ENCODE peak calls at places on chromosomes 16 and 17, in five cellular contexts. L is prostate gland, H is stomach, M is heart left ventricle, I is A549. C is an unnamed sample. For H3K4me1, the result is how much of the 10 kb centered on the place peaks cover.

GRCh38 chr17:57899391-57899790 is 49.5 kb upstream of the MRPS23 start:
- DNase-seq in H (no peak), L (no peak), M (peak), I (no peak), C (peak)

GRCh38 chr16:80347900-80348299 is 192.9 kb upstream of the DYNLRB2 start:
- DNase-seq in I (no peak), M (peak), L (peak), H (peak), C (peak)

GRCh38 chr16:67164599-67165061 is at the start of gene HSF4:
- DNase-seq in L (peak), I (no peak), H (peak), M (peak), C (peak)

GRCh38 chr16:11560701-11561439 is 25.8 kb downstream of the LITAF start:
- DNase-seq in H (no peak), M (no peak), L (no peak), I (no peak), C (no peak)

GRCh38 chr17:6915620-6916019 is 80.2 kb upstream of the ALOX12 start:
- DNase-seq in L (no peak), I (no peak), H (no peak), M (no peak), C (no peak)

GRCh38 chr17:21282231-21282630 is 2.3 kb upstream of the MAP2K3 start:
- DNase-seq in L (no peak), H (no peak), I (peak), M (no peak), C (peak)

GRCh38 chr17:42252528-42253172 is 23.5 kb downstream of the STAT5B start:
- DNase-seq in M (no peak), I (no peak), H (no peak), L (no peak), C (no peak)

GRCh38 chr17:11514981-11515680 is 83.1 kb upstream of the DNAH9 start:
- DNase-seq in I (no peak), L (no peak), M (no peak), H (no peak), C (no peak)

GRCh38 chr17:58387834-58388233 is 29.5 kb downstream of the RNF43 start:
- DNase-seq in I (no peak), H (no peak), L (no peak), M (no peak), C (no peak)

GRCh38 chr16:35516551-35516950 is 2057.1 kb downstream of the TP53TG3F start:
- DNase-seq in L (no peak), H (no peak), I (no peak), M (no peak), C (no peak)

GRCh38 chr16:83171396-83171795 is 544.6 kb downstream of the CDH13 start:
- DNase-seq in M (no peak), H (no peak), L (no peak), I (no peak), C (no peak)

GRCh38 chr16:66324785-66325184 is 41.7 kb upstream of the CDH5 start:
- DNase-seq in M (no peak), L (no peak), H (no peak), I (peak), C (peak)

GRCh38 chr16:85430523-85431381 is 182.4 kb upstream of the GSE1 start:
- DNase-seq in L (no peak), I (no peak), H (no peak), M (peak), C (no peak)

GRCh38 chr17:5485270-5486205 is at the start of gene DERL2:
- DNase-seq in I (peak), H (no peak), M (no peak), L (peak), C (no peak)

GRCh38 chr16:4293822-4294457 is 21.1 kb upstream of the TFAP4 start:
- DNase-seq in M (peak), H (peak), I (peak), L (peak), C (peak)

GRCh38 chr16:4293181-4293716 is 20.4 kb upstream of the TFAP4 start:
- DNase-seq in H (no peak), L (no peak), I (no peak), M (no peak), C (no peak)

GRCh38 chr16:4288148-4288921 is 15.5 kb upstream of the TFAP4 start:
- DNase-seq in I (peak), H (peak), M (peak), L (peak), C (peak)

GRCh38 chr16:4290236-4290830 is 17.5 kb upstream of the TFAP4 start:
- DNase-seq in L (no peak), I (peak), H (no peak), M (no peak), C (peak)

GRCh38 chr16:4291699-4292098 is 18.9 kb upstream of the TFAP4 start:
- DNase-seq in H (no peak), M (no peak), I (no peak), L (no peak), C (no peak)
- TF ChIP-seq POLR2A in H (no peak), M (no peak), I (no peak), L (no peak), C (no peak)

GRCh38 chr16:21645261-21645721 is 7.1 kb downstream of the IGSF6 start:
- DNase-seq in L (no peak), M (no peak), H (no peak), I (no peak), C (no peak)
- H3K4me1 ChIP-seq in L (under half), M (under half), H (half or more), I (under half), C (under half)

GRCh38 chr17:39684369-39685043 is 3.4 kb downstream of the PGAP3 start:
- DNase-seq in L (no peak), M (peak), H (no peak), I (no peak), C (no peak)

GRCh38 chr17:39687101-39687545 is 734 bp downstream of the PGAP3 start:
- DNase-seq in M (peak), H (no peak), L (no peak), I (no peak), C (no peak)

GRCh38 chr17:39688945-39689344 is 1.1 kb upstream of the PGAP3 start:
- DNase-seq in I (no peak), M (peak), L (no peak), H (no peak), C (no peak)

GRCh38 chr17:39688475-39688835 is 598 bp upstream of the PGAP3 start:
- DNase-seq in I (no peak), H (no peak), L (no peak), M (peak), C (no peak)

DNA sequence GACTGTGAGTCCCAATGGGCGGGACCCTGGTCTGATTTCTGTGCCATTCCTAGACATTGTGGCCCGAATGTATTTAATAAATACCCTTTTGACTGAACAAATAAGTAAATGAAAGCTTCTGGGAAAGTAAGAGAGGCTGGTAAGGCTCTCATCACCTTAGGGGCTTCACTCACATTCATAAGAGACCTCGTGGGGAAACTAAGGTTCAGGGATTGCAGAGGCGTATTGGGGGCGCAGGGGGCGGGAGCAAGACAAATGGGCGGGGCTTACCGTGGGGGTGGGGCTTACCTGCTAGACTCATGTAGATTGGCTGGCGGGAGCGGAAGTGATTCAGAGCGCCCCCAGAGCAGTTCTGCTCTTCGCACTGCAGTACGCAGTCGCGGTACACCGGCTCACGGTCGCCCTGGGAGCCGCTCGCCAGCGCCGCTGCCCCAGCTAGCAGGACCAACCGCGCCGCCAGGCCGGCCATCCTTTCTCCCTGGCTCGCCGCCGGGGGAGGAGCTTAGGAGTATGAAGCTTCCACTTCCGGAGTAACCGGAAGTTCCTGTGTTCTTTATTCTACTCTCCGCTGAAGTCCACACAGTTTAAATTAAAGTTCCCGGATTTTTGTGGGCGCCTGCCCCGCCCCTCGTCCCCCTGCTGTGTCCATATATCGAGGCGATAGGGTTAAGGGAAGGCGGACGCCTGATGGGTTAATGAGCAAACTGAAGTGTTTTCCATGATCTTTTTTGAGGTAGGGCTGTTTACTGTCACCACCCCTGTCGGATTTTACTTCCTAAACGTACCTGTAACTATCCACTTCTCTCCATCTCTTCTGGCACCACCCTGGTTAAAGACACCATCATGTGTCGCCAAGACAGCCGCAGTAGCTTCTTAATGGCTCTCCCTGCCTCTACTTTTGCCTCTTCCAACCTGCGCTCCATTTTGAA is at the start of gene PGAP3:
- DNase-seq in L (peak), M (peak), H (peak), I (peak), C (peak)
- TF ChIP-seq POLR2A in L (peak), M (peak), H (no peak), I (peak), C (peak)

GRCh38 chr16:75805946-75806345 is 79.7 kb upstream of the CPHXL start:
- DNase-seq in L (no peak), H (no peak), M (no peak), I (no peak), C (no peak)
- H3K4me1 ChIP-seq in L (under half), H (under half), M (under half), I (under half), C (under half)

GRCh38 chr16:68289621-68290329 is 21.0 kb downstream of the SLC7A6OS start:
- DNase-seq in I (no peak), L (no peak), H (no peak), M (no peak), C (no peak)
- TF ChIP-seq POLR2A in I (no peak), L (no peak), H (no peak), M (no peak), C (no peak)

GRCh38 chr16:24511801-24512200 is 27.6 kb upstream of the RBBP6 start:
- DNase-seq in M (no peak), H (no peak), I (no peak), L (no peak), C (no peak)

GRCh38 chr16:24516900-24517669 is 22.3 kb upstream of the RBBP6 start:
- DNase-seq in I (peak), M (peak), H (peak), L (peak), C (peak)

GRCh38 chr16:24518498-24518897 is 20.9 kb upstream of the RBBP6 start:
- DNase-seq in L (no peak), H (no peak), M (no peak), I (no peak), C (no peak)

GRCh38 chr16:24514096-24514495 is 25.3 kb upstream of the RBBP6 start:
- DNase-seq in M (no peak), H (no peak), L (no peak), I (no peak), C (no peak)

DNA sequence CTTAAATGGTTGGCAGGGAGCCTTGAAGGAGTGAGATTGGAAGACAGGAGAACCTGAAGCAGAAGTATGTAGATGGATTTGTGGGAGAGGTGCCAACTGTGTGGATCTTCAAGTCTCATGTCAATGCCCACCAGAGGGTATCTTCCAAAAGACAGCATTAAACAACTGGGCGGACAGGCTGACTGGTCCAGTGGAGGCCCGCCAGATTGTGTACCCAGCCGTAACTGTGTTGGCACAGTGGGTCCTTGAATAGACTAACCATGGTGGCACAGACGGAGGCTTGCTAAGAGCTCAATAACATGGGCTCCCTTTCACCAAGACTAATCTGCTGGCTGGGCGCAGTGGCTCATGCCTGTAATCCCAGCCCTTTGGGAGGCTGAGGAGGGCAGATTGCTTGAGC is 24.2 kb upstream of the RBBP6 start:
- DNase-seq in I (no peak), L (no peak), M (no peak), H (no peak), C (no peak)
- H3K4me1 ChIP-seq in I (under half), L (under half), M (under half), H (under half), C (under half)

DNA sequence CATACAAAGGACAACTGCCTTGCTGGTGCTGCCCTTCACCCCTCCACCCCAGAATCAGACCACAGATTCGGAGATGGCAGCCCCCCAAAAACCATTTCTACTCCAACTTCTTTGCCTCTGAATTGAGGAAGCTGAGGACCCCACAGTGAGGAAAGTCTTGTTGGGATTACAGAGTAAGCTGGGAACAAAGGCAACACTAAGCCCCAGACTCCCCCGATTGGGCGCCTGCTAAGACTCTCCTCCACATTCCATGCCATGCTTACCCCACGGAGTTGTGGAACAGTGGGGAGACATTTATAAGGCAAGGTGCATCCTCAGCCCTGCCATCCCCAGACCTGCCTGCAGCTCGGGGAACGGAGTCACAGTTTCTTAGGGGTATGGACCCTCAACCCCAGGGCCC is 1.9 kb downstream of the GIT1 start:
- DNase-seq in I (no peak), H (no peak), M (no peak), L (no peak), C (no peak)
- TF ChIP-seq POLR2A in I (no peak), H (no peak), M (no peak), L (no peak), C (no peak)

DNA sequence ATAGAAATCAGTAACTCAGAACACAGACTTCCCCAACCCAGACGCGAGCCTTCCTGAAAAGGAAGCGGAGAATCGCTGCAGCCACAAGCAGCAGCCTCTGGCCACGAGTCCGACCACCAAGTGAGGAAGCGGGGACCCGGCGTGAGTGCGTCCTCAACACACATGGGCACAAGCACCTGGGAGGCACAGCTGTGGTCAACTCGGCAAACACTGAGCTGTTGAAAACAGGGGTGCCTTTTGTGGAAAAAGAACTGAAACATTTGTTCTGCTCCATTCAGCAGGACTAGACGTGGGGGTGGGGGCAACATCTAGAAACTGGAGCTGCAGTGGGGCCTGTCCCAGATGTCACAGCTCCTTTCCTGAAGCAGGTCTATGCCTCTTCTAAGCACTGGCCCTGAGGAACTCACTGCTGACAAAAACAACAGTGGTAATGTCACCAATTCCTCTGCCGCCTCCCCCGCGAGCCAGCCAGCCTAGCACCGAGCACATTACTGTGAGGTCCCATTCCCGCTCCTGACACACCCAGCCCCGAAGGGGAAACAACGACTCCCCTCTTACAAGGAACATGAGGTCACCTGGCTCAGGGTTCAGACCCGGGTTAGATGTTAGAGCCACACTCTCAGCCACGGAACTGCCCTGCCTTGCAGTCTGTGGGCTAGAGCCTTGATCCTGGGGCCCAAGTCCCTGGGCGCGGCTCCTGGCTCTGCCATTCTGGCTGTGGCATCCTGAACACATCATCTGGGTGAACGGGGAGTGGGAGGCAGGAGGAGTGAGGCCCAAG is 28.9 kb downstream of the KDM8 start:
- DNase-seq in H (no peak), M (peak), L (no peak), I (no peak), C (no peak)
- H3K4me1 ChIP-seq in H (half or more), M (under half), L (under half), I (under half), C (half or more)

C was measured in upper lobe of left lung.